ENCODE peak calls at places on chromosomes 16 and 17, in nine cellular contexts. V is stomach, M is sigmoid colon, P is heart left ventricle, D is prostate gland, I is adrenal gland, B is ovary, H is A549, N is HCT116. Y is an unnamed sample.

GRCh38 chr16:69373019-69373418 is 12.8 kb downstream of the TERF2 start:
- DNase-seq in I (no peak), N (no peak), P (no peak), V (no peak), M (no peak), D (no peak), H (no peak), B (no peak), Y (no peak)

GRCh38 chr16:56312028-56312300 is 113.4 kb downstream of the AMFR start:
- DNase-seq in D (no peak), P (no peak), B (no peak), V (no peak), I (no peak), N (no peak), H (no peak), M (no peak), Y (no peak)

GRCh38 chr16:78729687-78730086 is 630.2 kb downstream of the WWOX start:
- DNase-seq in B (no peak), N (no peak), D (no peak), I (no peak), M (no peak), H (no peak), V (no peak), P (no peak), Y (no peak)

GRCh38 chr17:2089021-2089422 is 34.1 kb downstream of the HIC1 start:
- DNase-seq in N (no peak), H (no peak), P (no peak), M (no peak), I (no peak), B (no peak), V (no peak), D (no peak), Y (no peak)

GRCh38 chr16:17831330-17831729 is 360.6 kb upstream of the XYLT1 start:
- DNase-seq in N (no peak), I (no peak), H (peak), V (no peak), M (no peak), P (no peak), B (no peak), D (no peak), Y (no peak)

GRCh38 chr16:70746040-70746707 is 54.8 kb downstream of the VAC14 start:
- DNase-seq in H (peak), B (peak), N (peak), I (peak), D (peak), V (peak), M (peak), P (peak), Y (peak)

GRCh38 chr17:34269969-34270368 is at the start of gene CCL7:
- DNase-seq in M (no peak), N (no peak), H (no peak), I (no peak), B (no peak), V (no peak), P (no peak), D (no peak), Y (no peak)

GRCh38 chr17:78526231-78527025 is 50.8 kb downstream of the DNAH17 start:
- DNase-seq in V (peak), P (no peak), I (no peak), M (no peak), B (no peak), N (no peak), D (no peak), H (no peak), Y (no peak)

GRCh38 chr17:29084476-29085148 is 41.7 kb downstream of the PIPOX start:
- DNase-seq in P (no peak), H (no peak), I (no peak), B (no peak), N (no peak), M (peak), V (peak), D (no peak), Y (no peak)

GRCh38 chr17:258906-259305 is 77.5 kb upstream of the DOC2B start:
- DNase-seq in D (no peak), I (no peak), N (no peak), B (no peak), H (no peak), V (peak), M (no peak), P (peak), Y (peak)

GRCh38 chr16:51839697-51840462 is 688.8 kb upstream of the SALL1 start:
- DNase-seq in N (no peak), B (no peak), P (no peak), V (no peak), H (peak), D (no peak), M (no peak), I (peak), Y (no peak)

GRCh38 chr17:6716736-6717135 is 3.6 kb upstream of the SLC13A5 start:
- DNase-seq in N (no peak), I (no peak), V (no peak), M (no peak), B (no peak), D (no peak), P (no peak), H (no peak), Y (no peak)

GRCh38 chr16:49586466-49586865 is 212.9 kb downstream of the C16orf78 start:
- DNase-seq in D (no peak), P (no peak), V (no peak), I (no peak), M (no peak), H (no peak), N (no peak), B (no peak), Y (no peak)

GRCh38 chr16:82236415-82236814 is 66.4 kb upstream of the MPHOSPH6 start:
- DNase-seq in V (no peak), B (no peak), D (no peak), M (no peak), P (no peak), I (no peak), H (no peak), N (no peak), Y (no peak)

GRCh38 chr17:74569392-74570003 is 2.2 kb upstream of the CD300H start:
- DNase-seq in P (no peak), D (no peak), V (peak), H (peak), M (no peak), B (peak), N (peak), I (peak), Y (no peak)

GRCh38 chr17:78430892-78431691 is 52.6 kb downstream of the PGS1 start:
- DNase-seq in P (no peak), I (no peak), M (no peak), D (no peak), B (no peak), H (no peak), V (no peak), N (no peak), Y (no peak)

GRCh38 chr16:87661561-87661960 is 59.3 kb downstream of the JPH3 start:
- DNase-seq in I (peak), D (no peak), N (no peak), V (no peak), P (peak), H (peak), B (no peak), M (no peak), Y (no peak)

GRCh38 chr16:23484501-23485256 is 25.6 kb downstream of the GGA2 start:
- DNase-seq in P (no peak), M (no peak), H (no peak), B (no peak), I (no peak), V (no peak), D (no peak), N (no peak), Y (no peak)

GRCh38 chr17:32553168-32553567 is 66.4 kb downstream of the CDK5R1 start:
- DNase-seq in B (no peak), N (no peak), V (no peak), H (no peak), D (no peak), M (no peak), I (no peak), P (no peak), Y (no peak)

GRCh38 chr17:64694207-64694606 is 32.1 kb upstream of the SMURF2 start:
- DNase-seq in P (peak), N (peak), B (no peak), V (peak), I (peak), D (peak), M (no peak), H (peak), Y (peak)

GRCh38 chr17:77827039-77827438 is 131.5 kb upstream of the TNRC6C start:
- DNase-seq in V (no peak), D (no peak), M (peak), N (no peak), I (no peak), H (no peak), P (no peak), B (no peak), Y (no peak)

GRCh38 chr17:9577402-9577709 is 914 bp downstream of the CFAP52 start:
- DNase-seq in P (no peak), D (no peak), N (no peak), M (no peak), B (no peak), I (no peak), V (no peak), H (no peak), Y (no peak)

GRCh38 chr17:9571201-9571600 is 4.4 kb downstream of the STX8 start:
- DNase-seq in D (no peak), B (no peak), M (no peak), V (no peak), N (no peak), P (no peak), I (no peak), H (no peak), Y (no peak)

GRCh38 chr17:9576521-9577401 is at the start of gene CFAP52:
- DNase-seq in M (peak), N (peak), D (peak), P (peak), H (peak), I (peak), V (peak), B (peak), Y (peak)

DNA sequence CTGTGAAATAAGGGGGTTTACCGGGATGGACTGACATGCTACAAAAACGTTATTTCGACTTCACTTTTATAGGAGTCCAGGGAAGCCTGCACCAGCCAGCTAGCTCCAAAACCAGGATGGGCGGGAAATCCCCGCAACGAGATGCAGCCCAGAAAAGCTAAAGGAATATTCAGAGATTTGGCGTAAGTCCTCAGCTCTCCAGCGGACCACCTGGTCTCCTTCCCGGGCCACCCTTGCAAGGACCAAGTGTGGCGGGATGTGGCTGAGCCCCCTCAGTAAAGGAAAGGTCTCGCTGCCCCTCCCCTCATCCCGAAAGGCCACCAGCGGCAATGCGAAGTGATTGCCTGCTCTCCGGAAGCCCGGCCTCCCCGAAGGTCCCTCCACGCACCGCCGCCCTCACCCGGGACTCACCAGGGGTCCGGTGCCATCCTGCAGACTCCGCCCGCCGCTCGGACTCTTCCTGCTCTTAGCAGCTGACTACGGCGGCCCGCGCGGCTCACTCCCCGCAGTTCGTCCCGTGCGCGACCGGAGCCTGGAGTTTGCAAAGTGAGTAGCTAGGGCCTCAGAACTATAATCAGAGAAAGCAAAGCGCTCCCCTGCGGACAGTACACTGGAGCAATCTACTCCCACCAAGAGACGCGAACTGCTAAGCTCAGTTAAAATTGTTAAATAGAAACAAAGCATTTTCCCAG is at the start of gene STX8:
- DNase-seq in I (peak), M (peak), D (peak), H (peak), P (peak), V (peak), B (peak), N (peak), Y (peak)
- H3K4me3 ChIP-seq in I (peak), M (peak), D (peak), H (peak), P (peak), V (peak), B (peak), N (peak), Y (peak)

DNA sequence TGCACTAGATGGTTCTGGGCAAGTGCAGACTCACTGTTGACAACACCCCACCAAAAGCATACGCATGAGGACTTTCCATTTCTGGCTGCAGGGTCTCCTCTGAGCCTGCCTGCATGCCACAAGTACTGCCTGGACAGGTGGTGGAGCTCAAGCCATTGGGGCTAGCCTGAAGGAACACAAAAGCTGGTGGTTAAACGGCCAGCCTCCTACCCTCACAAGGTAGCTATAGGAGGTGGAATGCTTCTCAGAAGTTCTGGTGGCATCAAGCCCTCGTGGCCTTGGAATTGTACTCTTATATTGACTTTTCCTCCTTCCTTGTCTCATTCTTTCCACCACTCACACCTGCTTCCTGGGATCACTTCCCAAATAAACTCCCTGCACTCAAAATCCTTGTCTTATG is 56.6 kb upstream of the BCAR1 start:
- DNase-seq in N (no peak), I (no peak), M (no peak), P (no peak), D (peak), V (peak), B (no peak), H (no peak), Y (no peak)
- TF ChIP-seq POLR2A in N (no peak), I (no peak), M (no peak), P (no peak), D (no peak), V (no peak), B (no peak), H (no peak), Y (no peak)

GRCh38 chr16:85611205-85611454 is 2.0 kb upstream of the GSE1 start:
- DNase-seq in B (peak), I (no peak), P (no peak), D (no peak), N (no peak), H (peak), V (no peak), M (no peak), Y (peak)

GRCh38 chr16:85610446-85611204 is 2.5 kb upstream of the GSE1 start:
- DNase-seq in P (peak), N (peak), H (peak), B (peak), V (peak), D (peak), I (peak), M (peak), Y (peak)

GRCh38 chr16:85612801-85613608 is at the start of gene GSE1:
- DNase-seq in D (peak), P (peak), I (peak), H (peak), M (peak), V (peak), N (peak), B (peak), Y (peak)

GRCh38 chr16:85612191-85612800 is 826 bp upstream of the GSE1 start:
- DNase-seq in B (peak), N (peak), M (peak), I (peak), H (peak), V (peak), P (peak), D (peak), Y (peak)

GRCh38 chr16:85611455-85612190 is 1.5 kb upstream of the GSE1 start:
- DNase-seq in B (peak), M (peak), N (peak), D (peak), H (peak), I (peak), P (peak), V (peak), Y (peak)
- TF ChIP-seq CTCF in B (peak), M (no peak), N (no peak), D (peak), H (no peak), I (peak), P (no peak), V (no peak), Y (no peak)

DNA sequence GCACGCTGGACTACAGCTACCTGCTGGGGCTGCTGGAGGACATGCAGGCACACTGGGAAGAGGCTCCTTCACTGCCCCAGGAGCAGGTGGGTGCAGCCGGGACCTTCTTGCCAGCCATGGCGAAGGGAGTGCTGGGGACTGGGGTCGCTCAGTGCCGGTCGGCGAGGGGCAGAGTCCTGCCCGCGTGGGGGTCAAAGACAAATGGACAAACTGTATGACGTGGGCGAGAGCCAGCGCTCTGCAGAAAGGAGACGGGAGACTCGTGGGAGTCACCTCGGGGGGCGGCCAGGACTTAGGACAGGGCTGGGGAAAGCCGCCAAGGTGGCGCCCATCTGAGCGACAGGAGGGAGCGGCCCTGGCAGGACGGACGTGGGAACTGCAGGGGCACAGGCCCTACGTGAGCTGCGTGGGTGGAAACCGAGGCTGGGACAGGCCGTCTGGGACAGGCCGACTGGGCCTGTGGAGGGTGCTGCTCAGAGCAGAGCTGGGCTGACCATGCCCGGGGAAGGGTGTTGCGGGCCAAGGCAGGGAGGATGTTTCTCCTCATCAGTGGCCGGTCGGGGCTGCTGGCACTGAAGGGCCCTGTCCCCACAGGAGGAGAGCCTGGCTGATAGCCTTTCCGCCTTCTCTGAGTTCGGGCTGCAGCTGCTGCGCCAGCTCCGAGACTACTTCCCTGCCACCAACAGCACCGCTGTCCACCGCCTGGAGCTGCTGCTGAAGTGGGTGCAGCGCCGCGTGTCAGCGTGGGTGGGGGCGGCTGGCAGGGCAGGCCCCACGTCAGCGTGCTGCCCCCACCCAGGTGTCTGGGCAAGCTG is 8.0 kb downstream of the TSR3 start:
- DNase-seq in B (no peak), I (no peak), V (no peak), N (no peak), H (no peak), D (no peak), M (no peak), P (no peak), Y (no peak)
- H3K4me3 ChIP-seq in B (no peak), I (no peak), V (peak), N (no peak), H (no peak), D (peak), M (no peak), P (peak), Y (no peak)

GRCh38 chr16:84650062-84650991 is 2.0 kb downstream of the KLHL36 start:
- DNase-seq in N (no peak), V (no peak), D (no peak), B (no peak), P (no peak), H (peak), M (no peak), I (peak), Y (no peak)

GRCh38 chr16:84647830-84648594 is at the start of gene KLHL36:
- DNase-seq in I (peak), B (peak), M (peak), D (peak), P (peak), N (no peak), H (peak), V (peak), Y (peak)

GRCh38 chr16:84652565-84652964 is 4.3 kb downstream of the KLHL36 start:
- DNase-seq in I (no peak), N (no peak), V (no peak), D (no peak), P (no peak), H (no peak), B (no peak), M (no peak), Y (no peak)

GRCh38 chr16:84649511-84649861 is 1.2 kb downstream of the KLHL36 start:
- DNase-seq in B (no peak), H (no peak), V (no peak), D (no peak), M (no peak), P (no peak), I (no peak), N (no peak), Y (no peak)

GRCh38 chr16:84648595-84649510 is 542 bp downstream of the KLHL36 start:
- DNase-seq in D (peak), P (peak), I (peak), V (peak), M (peak), B (peak), H (no peak), N (no peak), Y (peak)
- TF ChIP-seq POLR2A in D (peak), P (no peak), I (no peak), V (no peak), M (no peak), B (no peak), H (no peak), N (no peak), Y (no peak)

GRCh38 chr17:73234746-73235145 is 26.9 kb downstream of the CPSF4L start:
- DNase-seq in P (no peak), D (no peak), V (no peak), I (no peak), N (no peak), H (no peak), B (no peak), M (no peak), Y (no peak)

GRCh38 chr17:73230088-73230487 is 31.6 kb downstream of the CPSF4L start:
- DNase-seq in M (no peak), H (no peak), B (no peak), D (no peak), N (no peak), P (no peak), V (no peak), I (no peak), Y (no peak)

GRCh38 chr17:73232587-73233373 is 28.9 kb downstream of the CPSF4L start:
- DNase-seq in H (peak), P (peak), M (peak), N (no peak), B (no peak), D (peak), I (peak), V (peak), Y (peak)

GRCh38 chr17:73231363-73231762 is 30.3 kb downstream of the CPSF4L start:
- DNase-seq in M (no peak), I (peak), P (no peak), V (no peak), D (no peak), B (no peak), H (peak), N (no peak), Y (no peak)

GRCh38 chr17:73231841-73232586 is 29.7 kb downstream of the CPSF4L start:
- DNase-seq in B (peak), D (peak), P (peak), N (peak), M (peak), V (peak), H (peak), I (peak), Y (peak)
- TF ChIP-seq CTCF in B (peak), D (peak), P (peak), N (no peak), M (peak), V (no peak), H (no peak), I (peak), Y (no peak)

GRCh38 chr16:4087990-4088577 is 28.2 kb downstream of the ADCY9 start:
- DNase-seq in P (no peak), I (no peak), D (no peak), H (no peak), M (no peak), V (no peak), N (no peak), B (no peak), Y (no peak)
- H3K4me3 ChIP-seq in P (no peak), I (no peak), D (no peak), H (no peak), M (no peak), V (no peak), N (no peak), B (no peak), Y (no peak)

Y was measured in lower leg skin.